ENCODE peak calls at places on chromosomes 7 and 10, in four cellular contexts. M is SK-N-SH; V is lung microvascular endothelial cell; U is activated effector memory CD4-positive, alpha-beta T cell treated with anti-CD3 and anti-CD28 coated beads, Interleukin-2, amount 50 U/mL, for 16 hours. H is an unnamed sample.

GRCh38 chr7:36207451-36208291 is 54.6 kb downstream of the EEPD1 start:
- DNase-seq in M (peak), U (no peak), V (peak), H (no peak)

GRCh38 chr7:26329520-26330269 is 38.0 kb downstream of the SNX10 start:
- DNase-seq in V (no peak), M (no peak), U (no peak), H (no peak)

GRCh38 chr10:43259248-43259980 is 7.5 kb downstream of the RASGEF1A start:
- DNase-seq in U (peak), M (peak), V (no peak), H (no peak)

GRCh38 chr10:88620441-88620840 is 33.9 kb downstream of the LIPJ start:
- DNase-seq in U (no peak), M (no peak), V (no peak), H (no peak)

GRCh38 chr7:151725844-151726770 is 150.8 kb downstream of the PRKAG2 start:
- DNase-seq in U (no peak), M (no peak), V (no peak), H (no peak)

GRCh38 chr7:54253036-54253373 is 289.2 kb upstream of the VSTM2A start:
- DNase-seq in U (no peak), M (no peak), V (no peak), H (no peak)

GRCh38 chr10:48464871-48465736 is 139.8 kb downstream of the ARHGAP22 start:
- DNase-seq in V (no peak), M (peak), U (peak), H (no peak)

GRCh38 chr10:73448384-73448783 is 15.0 kb upstream of the MSS51 start:
- DNase-seq in V (no peak), U (no peak), M (no peak), H (no peak)

GRCh38 chr7:77409739-77410545 is 6.2 kb downstream of the GSAP start:
- DNase-seq in V (peak), M (no peak), U (no peak), H (no peak)

GRCh38 chr7:111380945-111381344 is 181.3 kb downstream of the IMMP2L start:
- DNase-seq in V (no peak), M (no peak), U (no peak), H (no peak)